ENCODE peak calls at places on chromosomes 7 and 10, in five cellular contexts. N is activated CD8-positive, alpha-beta memory T cell treated with anti-CD3 and anti-CD28 coated beads for 4 hours; T is CD8-positive, alpha-beta T cell; E is NCI-H2081 treated with DMSO at 0.1 percent for 48 hours; L is HT1080. S is an unnamed sample.

GRCh38 chr7:69429817-69430501 is 168.3 kb upstream of the AUTS2 start:
- DNase-seq in N (no peak), T (no peak), E (peak; percentile 46), L (no peak), S (no peak)

GRCh38 chr7:13115157-13115772 is 427.8 kb downstream of the ARL4A start:
- DNase-seq in N (no peak), T (no peak), E (no peak), L (no peak), S (no peak)

GRCh38 chr10:129605986-129606518 is 139.0 kb downstream of the MGMT start:
- DNase-seq in N (no peak), T (no peak), E (no peak), L (no peak), S (no peak)

GRCh38 chr10:72953687-72954086 is 919 bp downstream of the PLA2G12B start:
- DNase-seq in N (no peak), T (no peak), E (no peak), L (no peak), S (no peak)

GRCh38 chr7:92797693-92798092 is 38.7 kb downstream of the CDK6 start:
- DNase-seq in N (no peak), T (no peak), E (no peak), L (peak; percentile 37), S (no peak)

GRCh38 chr10:21068025-21068656 is 171.0 kb upstream of the NEBL start:
- DNase-seq in N (no peak), T (no peak), E (no peak), L (no peak), S (no peak)

GRCh38 chr7:44383566-44383965 is 58.2 kb upstream of the CAMK2B start:
- DNase-seq in N (no peak), T (peak; percentile 27), E (no peak), L (peak; percentile 87), S (no peak)

GRCh38 chr7:127893547-127893946 is 137.7 kb downstream of the LRRC4 start:
- DNase-seq in N (no peak), T (no peak), E (no peak), L (no peak), S (no peak)

GRCh38 chr7:49483142-49483541 is 290.3 kb upstream of the VWC2 start:
- DNase-seq in N (no peak), T (no peak), E (no peak), L (peak; percentile 9), S (no peak)

GRCh38 chr10:6064119-6064518 is 2.0 kb upstream of the IL2RA start:
- DNase-seq in N (no peak), T (peak; percentile 31), E (no peak), L (no peak), S (no peak)

GRCh38 chr7:102944241-102944640 is 31.4 kb downstream of the LRRC17 start:
- DNase-seq in N (no peak), T (no peak), E (no peak), L (no peak), S (no peak)

GRCh38 chr7:142088022-142088714 is 23.4 kb upstream of the MGAM2 start:
- DNase-seq in N (no peak), T (no peak), E (peak; percentile 28), L (no peak), S (no peak)

GRCh38 chr10:95406651-95407280 is 116.0 kb upstream of the PDLIM1 start:
- DNase-seq in N (no peak), T (no peak), E (peak; percentile 2), L (peak; percentile 68), S (no peak)

GRCh38 chr7:55441668-55442305 is 76.7 kb downstream of the LANCL2 start:
- DNase-seq in N (no peak), T (no peak), E (no peak), L (peak; percentile 63), S (no peak)

GRCh38 chr10:133279266-133279960 is 2.7 kb upstream of the ADAM8 start:
- DNase-seq in N (no peak), T (no peak), E (no peak), L (no peak), S (no peak)

GRCh38 chr7:143884978-143885559 is 16.9 kb downstream of the TCAF1 start:
- DNase-seq in N (no peak), T (no peak), E (no peak), L (no peak), S (no peak)

GRCh38 chr10:114962441-114962840 is 24.4 kb downstream of the TRUB1 start:
- DNase-seq in N (no peak), T (no peak), E (no peak), L (no peak), S (no peak)

GRCh38 chr7:82810558-82811259 is 352.0 kb downstream of the PCLO start:
- DNase-seq in N (no peak), T (no peak), E (peak; percentile 18), L (peak; percentile 52), S (peak; percentile 24)

GRCh38 chr10:102583435-102584417 is 60.6 kb upstream of the TRIM8 start:
- DNase-seq in N (peak; percentile 58), T (peak; percentile 87), E (no peak), L (peak; percentile 79), S (no peak)

GRCh38 chr7:16278167-16278787 is 143.1 kb downstream of the CRPPA start:
- DNase-seq in N (no peak), T (no peak), E (no peak), L (no peak), S (no peak)

GRCh38 chr10:12938271-12938670 is 63.2 kb downstream of the CCDC3 start:
- DNase-seq in N (no peak), T (no peak), E (no peak), L (no peak), S (no peak)

GRCh38 chr7:143504937-143505297 is 27.2 kb downstream of the TAS2R41 start:
- DNase-seq in N (no peak), T (no peak), E (no peak), L (no peak), S (no peak)

GRCh38 chr10:63192826-63193225 is 59.7 kb downstream of the NRBF2 start:
- DNase-seq in N (no peak), T (no peak), E (no peak), L (no peak), S (no peak)

GRCh38 chr7:51031791-51032484 is 249.2 kb upstream of the GRB10 start:
- DNase-seq in N (no peak), T (no peak), E (no peak), L (no peak), S (no peak)

GRCh38 chr7:44158873-44159631 is 17.9 kb upstream of the MYL7 start:
- DNase-seq in N (no peak), T (no peak), E (no peak), L (no peak), S (no peak)

GRCh38 chr7:116741625-116742316 is 69.8 kb downstream of the MET start:
- DNase-seq in N (no peak), T (no peak), E (no peak), L (no peak), S (no peak)

GRCh38 chr10:101694056-101694673 is 805 bp downstream of the FBXW4 start:
- DNase-seq in N (peak; percentile 45), T (peak; percentile 83), E (no peak), L (peak; percentile 53), S (no peak)

GRCh38 chr10:116521424-116522305 is 24.1 kb upstream of the PNLIP start:
- DNase-seq in N (no peak), T (no peak), E (no peak), L (peak; percentile 23), S (no peak)

GRCh38 chr7:6290345-6290744 is 17.9 kb upstream of the CYTH3 start:
- DNase-seq in N (no peak), T (no peak), E (no peak), L (peak; percentile 30), S (no peak)

GRCh38 chr10:30827531-30828120 is 198.1 kb upstream of the LYZL2 start:
- DNase-seq in N (no peak), T (no peak), E (no peak), L (no peak), S (no peak)

GRCh38 chr10:131573256-131574215 is 262.0 kb upstream of the TCERG1L start:
- DNase-seq in N (no peak), T (no peak), E (no peak), L (no peak), S (no peak)

GRCh38 chr10:16967000-16967865 is 150.0 kb upstream of the RSU1 start:
- DNase-seq in N (no peak), T (no peak), E (no peak), L (no peak), S (no peak)

S was measured in NCI-H187 treated with DMSO at 0.1 percent for 48 hours.